ENCODE peak calls at places on chromosome 21, in six cellular contexts. Y is adipocyte, Q is WERI-Rb-1, M is ascending aorta, G is colonic mucosa, I is esophagus squamous epithelium. A is an unnamed sample.

GRCh38 chr21:39060485-39061099 is 122.7 kb downstream of the PSMG1 start:
- DNase-seq in Y (no peak), G (no peak), Q (peak), M (peak), I (no peak), A (no peak)

GRCh38 chr21:7917729-7918128 is 2603.7 kb upstream of the TPTE start:
- DNase-seq in G (no peak), M (no peak), Q (no peak), Y (no peak), I (no peak), A (peak)

GRCh38 chr21:36306872-36307534 is 13.0 kb upstream of the MORC3 start:
- DNase-seq in I (no peak), Q (no peak), Y (no peak), M (no peak), G (no peak), A (no peak)

GRCh38 chr21:14773777-14774345 is 227.7 kb upstream of the SAMSN1 start:
- DNase-seq in M (peak), Q (peak), Y (peak), I (no peak), G (peak), A (peak)

GRCh38 chr21:29938968-29939858 is 583 bp downstream of the GRIK1 start:
- DNase-seq in Y (peak), M (no peak), G (no peak), I (no peak), Q (peak), A (peak)

GRCh38 chr21:44898011-44898493 is 22.6 kb downstream of the ITGB2 start:
- DNase-seq in M (no peak), Q (no peak), Y (no peak), I (no peak), G (no peak), A (no peak)

GRCh38 chr21:44929799-44930542 is 9.3 kb upstream of the ITGB2 start:
- DNase-seq in I (no peak), Y (no peak), M (no peak), G (no peak), Q (no peak), A (no peak)

GRCh38 chr21:18810136-18810535 is 406.6 kb upstream of the TMPRSS15 start:
- DNase-seq in G (no peak), M (no peak), Q (no peak), I (no peak), Y (no peak), A (peak)

GRCh38 chr21:17829472-17829871 is 10.3 kb upstream of the C21orf91 start:
- DNase-seq in Y (peak), Q (no peak), M (no peak), G (no peak), I (no peak), A (peak)

GRCh38 chr21:29318354-29318753 is 19.6 kb downstream of the BACH1 start:
- DNase-seq in I (no peak), G (no peak), M (no peak), Y (no peak), Q (no peak), A (no peak)

GRCh38 chr21:17468698-17469097 is 44.1 kb upstream of the CXADR start:
- DNase-seq in Y (no peak), Q (no peak), M (no peak), I (no peak), G (no peak), A (no peak)

GRCh38 chr21:36499578-36500471 is 19.9 kb upstream of the CLDN14 start:
- DNase-seq in I (no peak), Y (no peak), G (peak), Q (no peak), M (no peak), A (peak)

DNA sequence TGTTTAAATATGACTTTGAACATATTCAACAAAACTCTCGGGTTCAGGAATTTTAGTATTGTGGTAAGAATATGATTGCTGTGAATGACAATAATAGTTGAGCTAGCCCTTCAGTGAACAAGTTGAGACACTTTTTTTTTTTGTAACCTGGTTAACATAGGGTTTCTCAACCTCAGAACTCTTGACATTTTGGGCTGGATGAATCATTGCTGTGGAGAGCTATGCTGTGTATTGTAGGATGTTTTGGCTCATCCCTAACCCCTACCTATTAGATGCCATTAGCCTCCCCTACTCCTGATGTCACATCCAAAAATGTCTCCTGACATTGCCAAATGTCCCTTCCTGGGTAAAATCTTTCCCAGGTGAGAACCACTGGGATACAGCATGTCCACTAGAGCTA is 113.7 kb downstream of the RUNX1 start:
- DNase-seq in Q (no peak), Y (no peak), I (no peak), G (no peak), M (no peak), A (no peak)
- H3K4me3 ChIP-seq in Q (no peak), Y (no peak), I (no peak), G (no peak), M (no peak), A (no peak)

DNA sequence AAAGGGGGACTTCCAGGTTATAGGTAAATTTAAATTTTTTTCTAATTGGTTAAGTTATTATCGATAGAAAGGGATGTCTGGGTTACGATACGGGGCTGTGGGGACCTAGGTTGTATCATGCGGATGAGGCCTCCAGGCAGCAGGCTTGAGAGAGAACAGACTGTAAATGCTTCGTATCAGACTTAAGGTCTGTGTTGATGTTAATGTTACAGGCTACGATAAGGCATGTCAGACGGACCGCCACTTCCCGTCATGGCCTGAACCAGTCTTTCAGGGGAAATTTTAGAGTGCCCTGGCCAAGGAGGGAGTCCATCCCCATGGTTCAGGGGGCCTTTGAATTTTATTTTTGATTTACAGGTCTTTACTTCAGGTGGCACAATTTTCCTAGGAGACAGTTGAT is 16.7 kb downstream of the ABCG1 start:
- DNase-seq in G (no peak), Y (no peak), I (no peak), M (no peak), Q (no peak), A (no peak)
- H3K4me3 ChIP-seq in G (peak), Y (no peak), I (no peak), M (peak), Q (no peak), A (no peak)

GRCh38 chr21:34883501-34884271 is 165.4 kb downstream of the RUNX1 start:
- DNase-seq in Q (no peak), I (no peak), G (no peak), Y (peak), M (no peak), A (peak)
- H3K4me3 ChIP-seq in Q (no peak), I (peak), G (no peak), Y (peak), M (peak), A (peak)

GRCh38 chr21:46297311-46298082 is 11.4 kb downstream of the YBEY start:
- DNase-seq in G (peak), I (no peak), Q (no peak), M (no peak), Y (no peak), A (peak)
- H3K4me3 ChIP-seq in G (peak), I (peak), Q (no peak), M (peak), Y (peak), A (peak)